ENCODE peak calls at places on chromosomes 1 and 21, in five cellular contexts. One of them, this sample, is unnamed.

GRCh38 chr1:44515416-44515815 is 110.4 kb downstream of the RNF220 start:
- DNase-seq in hippocampal formation: no peak
- DNase-seq in astrocyte of the spinal cord: peak; percentile 22
- DNase-seq in brain microvascular endothelial cell: no peak
- DNase-seq in PC-3: peak; percentile 93
- DNase-seq in this sample: no peak

GRCh38 chr1:3022976-3023375 is 1.7 kb downstream of the ACTRT2 start:
- DNase-seq in brain microvascular endothelial cell: no peak
- DNase-seq in PC-3: no peak
- DNase-seq in hippocampal formation: no peak
- DNase-seq in astrocyte of the spinal cord: no peak
- DNase-seq in this sample: no peak

GRCh38 chr1:230000439-230001184 is 66.4 kb upstream of the GALNT2 start:
- DNase-seq in astrocyte of the spinal cord: no peak
- DNase-seq in hippocampal formation: no peak
- DNase-seq in brain microvascular endothelial cell: no peak
- DNase-seq in PC-3: no peak
- DNase-seq in this sample: no peak

GRCh38 chr21:36347278-36347961 is 27.4 kb downstream of the MORC3 start:
- DNase-seq in hippocampal formation: no peak
- DNase-seq in brain microvascular endothelial cell: peak; percentile 9
- DNase-seq in astrocyte of the spinal cord: peak; percentile 20
- DNase-seq in PC-3: no peak
- DNase-seq in this sample: no peak

GRCh38 chr1:114505148-114505561 is 5.8 kb downstream of the TRIM33 start:
- DNase-seq in PC-3: peak; percentile 13
- DNase-seq in astrocyte of the spinal cord: no peak
- DNase-seq in hippocampal formation: no peak
- DNase-seq in brain microvascular endothelial cell: no peak
- DNase-seq in this sample: no peak

GRCh38 chr1:113875714-113876113 is 4.2 kb upstream of the PTPN22 start:
- DNase-seq in astrocyte of the spinal cord: no peak
- DNase-seq in hippocampal formation: peak; percentile 25
- DNase-seq in PC-3: no peak
- DNase-seq in brain microvascular endothelial cell: no peak
- DNase-seq in this sample: no peak

GRCh38 chr1:237868814-237869600 is 21.7 kb downstream of the ZP4 start:
- DNase-seq in PC-3: no peak
- DNase-seq in astrocyte of the spinal cord: no peak
- DNase-seq in brain microvascular endothelial cell: no peak
- DNase-seq in hippocampal formation: no peak
- DNase-seq in this sample: no peak

GRCh38 chr1:181021811-181022434 is 747 bp downstream of the STX6 start:
- DNase-seq in PC-3: peak; percentile 83
- DNase-seq in brain microvascular endothelial cell: peak; percentile 49
- DNase-seq in astrocyte of the spinal cord: peak; percentile 69
- DNase-seq in hippocampal formation: peak; percentile 70
- DNase-seq in this sample: no peak

GRCh38 chr1:65339866-65340483 is 30.6 kb downstream of the DNAJC6 start:
- DNase-seq in astrocyte of the spinal cord: peak; percentile 17
- DNase-seq in hippocampal formation: no peak
- DNase-seq in brain microvascular endothelial cell: peak; percentile 71
- DNase-seq in PC-3: peak; percentile 68
- DNase-seq in this sample: no peak